ENCODE peak calls at places on chromosomes 5 and 9, in four cellular contexts. G is GM23338, P is adipocyte, I is heart right ventricle. U is an unnamed sample.

GRCh38 chr9:69645488-69645887 is 26.7 kb downstream of the APBA1 start:
- DNase-seq in G (peak; percentile 24), P (no peak), I (no peak), U (no peak)

GRCh38 chr9:128782669-128783068 is 4.4 kb upstream of the TBC1D13 start:
- DNase-seq in G (no peak), P (no peak), I (no peak), U (no peak)

GRCh38 chr9:129333961-129334743 is 156.1 kb upstream of the IER5L start:
- DNase-seq in G (peak; percentile 97), P (peak; percentile 96), I (peak; percentile 89), U (peak; percentile 98)

GRCh38 chr9:137959641-137960411 is 82.2 kb downstream of the CACNA1B start:
- DNase-seq in G (peak; percentile 74), P (no peak), I (no peak), U (peak; percentile 73)

GRCh38 chr9:69582544-69583297 is 89.5 kb downstream of the APBA1 start:
- DNase-seq in G (peak; percentile 42), P (no peak), I (peak; percentile 16), U (no peak)

GRCh38 chr9:95089257-95089873 is 228.1 kb downstream of the FANCC start:
- DNase-seq in G (no peak), P (no peak), I (no peak), U (peak; percentile 83)

GRCh38 chr5:151094054-151094858 is 13.4 kb upstream of the TNIP1 start:
- DNase-seq in G (no peak), P (peak; percentile 49), I (no peak), U (no peak)

GRCh38 chr5:131488463-131488862 is 146.6 kb downstream of the RAPGEF6 start:
- DNase-seq in G (no peak), P (peak; percentile 74), I (no peak), U (peak; percentile 0)

GRCh38 chr9:86046080-86046636 is 53.2 kb downstream of the GOLM1 start:
- DNase-seq in G (no peak), P (no peak), I (no peak), U (no peak)

GRCh38 chr9:89639961-89640360 is 35.1 kb downstream of the GADD45G start:
- DNase-seq in G (no peak), P (no peak), I (no peak), U (no peak)

DNA sequence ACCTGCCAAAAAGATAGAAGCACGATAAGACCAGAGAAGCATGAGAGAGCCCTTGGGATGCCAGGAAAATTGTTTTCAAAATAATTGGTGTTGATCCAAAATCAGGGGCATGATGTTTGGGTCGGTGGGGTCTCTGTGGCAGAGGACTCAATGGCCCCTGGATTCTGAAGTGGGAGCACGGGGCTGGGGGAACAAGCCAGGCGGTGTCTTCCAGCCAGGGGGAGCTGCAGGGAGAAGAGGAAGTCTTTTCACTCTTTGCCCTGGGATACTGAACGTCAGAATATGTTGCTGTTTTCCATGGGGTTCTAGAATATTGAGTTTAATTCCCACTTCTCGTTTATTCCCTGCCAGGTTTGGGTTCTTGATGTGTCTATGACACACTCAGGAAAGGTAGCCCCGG is 20.4 kb downstream of the TSPAN17 start:
- DNase-seq in G (peak; percentile 30), P (no peak), I (no peak), U (peak; percentile 76)
- H3K27me3 ChIP-seq in G (no peaks in the 10 kb centered on the region), P (peaks cover 78% of the 10 kb centered on the region), I (no peaks in the 10 kb centered on the region), U (peaks cover 69% of the 10 kb centered on the region)

GRCh38 chr9:120697448-120697847 is 16.8 kb downstream of the MEGF9 start:
- DNase-seq in G (no peak), P (no peak), I (no peak), U (no peak)
- H3K27me3 ChIP-seq in G (peaks cover 79% of the 10 kb centered on the region), P (no peaks in the 10 kb centered on the region), I (no peaks in the 10 kb centered on the region), U (no peaks in the 10 kb centered on the region)

GRCh38 chr5:136584474-136584873 is 219.1 kb upstream of the TRPC7 start:
- DNase-seq in G (no peak), P (no peak), I (no peak), U (no peak)
- H3K27me3 ChIP-seq in G (no peaks in the 10 kb centered on the region), P (no peaks in the 10 kb centered on the region), I (no peaks in the 10 kb centered on the region), U (no peaks in the 10 kb centered on the region)

GRCh38 chr5:169221519-169221918 is 79.4 kb downstream of the SLIT3 start:
- DNase-seq in G (no peak), P (no peak), I (no peak), U (no peak)
- H3K27me3 ChIP-seq in G (peaks cover 48% of the 10 kb centered on the region), P (no peaks in the 10 kb centered on the region), I (no peaks in the 10 kb centered on the region), U (peaks cover 3% of the 10 kb centered on the region)

GRCh38 chr5:132824426-132824825 is 6.0 kb downstream of the SHROOM1 start:
- DNase-seq in G (no peak), P (no peak), I (no peak), U (peak; percentile 52)
- H3K27me3 ChIP-seq in G (peaks cover 75% of the 10 kb centered on the region), P (no peaks in the 10 kb centered on the region), I (no peaks in the 10 kb centered on the region), U (no peaks in the 10 kb centered on the region)

GRCh38 chr9:136098844-136099243 is 3.8 kb upstream of the NACC2 start:
- DNase-seq in G (no peak), P (no peak), I (no peak), U (peak; percentile 92)
- H3K27me3 ChIP-seq in G (peaks cover 24% of the 10 kb centered on the region), P (peaks cover 11% of the 10 kb centered on the region), I (no peaks in the 10 kb centered on the region), U (peaks cover 2% of the 10 kb centered on the region)